ENCODE peak calls at places on chromosomes 5 and 9, in nine cellular contexts. M, B, I, Z, S, G, J, D and T are unnamed samples.

GRCh38 chr5:38135486-38136031 is 122.8 kb upstream of the EGFLAM start:
- DNase-seq in M (no peak), B (no peak), I (no peak), Z (no peak), S (no peak), G (no peak), J (no peak), D (no peak), T (no peak)

GRCh38 chr9:124045076-124045829 is 33.7 kb downstream of the LHX2 start:
- DNase-seq in M (no peak), B (peak; percentile 50), I (no peak), Z (peak; percentile 64), S (peak; percentile 73), G (no peak), J (no peak), D (no peak), T (no peak)

GRCh38 chr5:114450516-114450909 is 88.6 kb downstream of the KCNN2 start:
- DNase-seq in M (no peak), B (peak; percentile 45), I (no peak), Z (no peak), S (peak; percentile 9), G (no peak), J (no peak), D (no peak), T (no peak)

GRCh38 chr9:131236761-131237160 is 39.5 kb downstream of the FAM78A start:
- DNase-seq in M (no peak), B (no peak), I (no peak), Z (no peak), S (no peak), G (no peak), J (no peak), D (no peak), T (no peak)

GRCh38 chr5:34674226-34674625 is 18.1 kb downstream of the RAI14 start:
- DNase-seq in M (no peak), B (peak; percentile 41), I (no peak), Z (no peak), S (peak; percentile 97), G (no peak), J (no peak), D (no peak), T (peak; percentile 76)

GRCh38 chr9:115132648-115133047 is 14.7 kb upstream of the TNC start:
- DNase-seq in M (no peak), B (no peak), I (no peak), Z (no peak), S (peak; percentile 40), G (no peak), J (no peak), D (no peak), T (no peak)

GRCh38 chr5:310941-311434 is 10.5 kb upstream of the AHRR start:
- DNase-seq in M (no peak), B (no peak), I (no peak), Z (no peak), S (peak; percentile 28), G (no peak), J (peak; percentile 39), D (no peak), T (no peak)

GRCh38 chr5:59525957-59526356 is 367.6 kb downstream of the PDE4D start:
- DNase-seq in M (no peak), B (peak; percentile 91), I (no peak), Z (no peak), S (peak; percentile 97), G (no peak), J (no peak), D (no peak), T (peak; percentile 35)

GRCh38 chr5:78799254-78800017 is 150.9 kb upstream of the LHFPL2 start:
- DNase-seq in M (no peak), B (peak; percentile 54), I (no peak), Z (no peak), S (peak; percentile 58), G (no peak), J (no peak), D (no peak), T (peak; percentile 26)

GRCh38 chr9:130117816-130118632 is 54.2 kb upstream of the NCS1 start:
- DNase-seq in M (no peak), B (peak; percentile 82), I (no peak), Z (no peak), S (peak; percentile 47), G (peak; percentile 7), J (no peak), D (no peak), T (peak; percentile 84)

GRCh38 chr5:53923969-53924876 is 363.8 kb downstream of the NDUFS4 start:
- DNase-seq in M (no peak), B (peak; percentile 41), I (no peak), Z (no peak), S (peak; percentile 32), G (no peak), J (no peak), D (no peak), T (no peak)

GRCh38 chr5:143737073-143737472 is 74.9 kb upstream of the HMHB1 start:
- DNase-seq in M (no peak), B (no peak), I (no peak), Z (no peak), S (no peak), G (no peak), J (no peak), D (no peak), T (no peak)

GRCh38 chr5:152264656-152265055 is 140.4 kb downstream of the NMUR2 start:
- DNase-seq in M (no peak), B (no peak), I (no peak), Z (no peak), S (no peak), G (no peak), J (no peak), D (no peak), T (peak; percentile 66)

GRCh38 chr9:134554750-134555655 is 86.6 kb upstream of the COL5A1 start:
- DNase-seq in M (no peak), B (peak; percentile 75), I (no peak), Z (no peak), S (no peak), G (no peak), J (no peak), D (no peak), T (no peak)

GRCh38 chr5:141521244-141521781 is 32.4 kb downstream of the PCDHGC5 start:
- DNase-seq in M (no peak), B (peak; percentile 97), I (no peak), Z (no peak), S (peak; percentile 98), G (peak; percentile 100), J (no peak), D (no peak), T (peak; percentile 100)

GRCh38 chr9:124894741-124895170 is 32.8 kb downstream of the ARPC5L start:
- DNase-seq in M (peak; percentile 24), B (peak; percentile 72), I (no peak), Z (no peak), S (peak; percentile 65), G (peak; percentile 45), J (no peak), D (no peak), T (no peak)

GRCh38 chr9:137743695-137744094 is 124.9 kb downstream of the EHMT1 start:
- DNase-seq in M (no peak), B (no peak), I (no peak), Z (no peak), S (no peak), G (no peak), J (no peak), D (no peak), T (no peak)

GRCh38 chr9:133701321-133701980 is 36.7 kb downstream of the SARDH start:
- DNase-seq in M (peak; percentile 70), B (peak; percentile 53), I (peak; percentile 18), Z (peak; percentile 42), S (no peak), G (no peak), J (no peak), D (no peak), T (no peak)

GRCh38 chr5:79517601-79518000 is 3.7 kb upstream of the HOMER1 start:
- DNase-seq in M (no peak), B (no peak), I (no peak), Z (no peak), S (no peak), G (no peak), J (no peak), D (no peak), T (no peak)

GRCh38 chr5:82512025-82512424 is 233.9 kb upstream of the RPS23 start:
- DNase-seq in M (no peak), B (no peak), I (no peak), Z (no peak), S (peak; percentile 9), G (no peak), J (no peak), D (no peak), T (no peak)

GRCh38 chr9:2017459-2018161 is 2.5 kb downstream of the SMARCA2 start:
- DNase-seq in M (peak; percentile 77), B (peak; percentile 89), I (peak; percentile 71), Z (peak; percentile 90), S (peak; percentile 79), G (peak; percentile 2), J (peak; percentile 83), D (peak; percentile 61), T (no peak)

GRCh38 chr9:72703574-72703973 is 182.2 kb downstream of the TMC1 start:
- DNase-seq in M (no peak), B (peak; percentile 53), I (no peak), Z (no peak), S (peak; percentile 10), G (no peak), J (no peak), D (no peak), T (no peak)